ENCODE peak calls at places on chromosomes 2 and 18, in seven cellular contexts. G is lower leg skin, V is A549, E is fibroblast of villous mesenchyme, K is GM23338, R is astrocyte of the cerebellum, T is fibroblast of the aortic adventitia. B is an unnamed sample.
A peak's percentile ranks its signal among the peaks of the same experiment; 100 is the strongest.

GRCh38 chr18:24631238-24632025 is 171.0 kb downstream of the HRH4 start:
- DNase-seq in G (no peak), V (no peak), E (no peak), K (peak; percentile 45), R (no peak), T (no peak), B (no peak)

GRCh38 chr2:188515918-188516317 is 224.2 kb downstream of the GULP1 start:
- DNase-seq in G (no peak), V (no peak), E (no peak), K (no peak), R (no peak), T (no peak), B (no peak)

GRCh38 chr18:31538837-31539236 is 40.9 kb downstream of the DSG2 start:
- DNase-seq in G (no peak), V (no peak), E (no peak), K (no peak), R (no peak), T (no peak), B (no peak)

GRCh38 chr2:30903326-30903725 is 96.1 kb upstream of the CAPN13 start:
- DNase-seq in G (no peak), V (no peak), E (no peak), K (no peak), R (no peak), T (no peak), B (no peak)

GRCh38 chr2:146576301-146576700 is 1268.5 kb upstream of the ACVR2A start:
- DNase-seq in G (no peak), V (no peak), E (peak; percentile 50), K (no peak), R (no peak), T (no peak), B (no peak)

GRCh38 chr2:46704593-46704992 is 211.0 kb downstream of the MCFD2 start:
- DNase-seq in G (no peak), V (no peak), E (no peak), K (peak; percentile 88), R (no peak), T (no peak), B (no peak)

GRCh38 chr18:3118195-3119010 is 101.4 kb downstream of the MYOM1 start:
- DNase-seq in G (no peak), V (no peak), E (no peak), K (peak; percentile 67), R (no peak), T (no peak), B (no peak)

GRCh38 chr2:10514287-10514686 is 66.2 kb upstream of the ODC1 start:
- DNase-seq in G (no peak), V (no peak), E (no peak), K (no peak), R (no peak), T (no peak), B (no peak)

GRCh38 chr2:229268626-229269025 is 2.5 kb downstream of the PID1 start:
- DNase-seq in G (no peak), V (no peak), E (peak; percentile 60), K (no peak), R (no peak), T (peak; percentile 34), B (no peak)

DNA sequence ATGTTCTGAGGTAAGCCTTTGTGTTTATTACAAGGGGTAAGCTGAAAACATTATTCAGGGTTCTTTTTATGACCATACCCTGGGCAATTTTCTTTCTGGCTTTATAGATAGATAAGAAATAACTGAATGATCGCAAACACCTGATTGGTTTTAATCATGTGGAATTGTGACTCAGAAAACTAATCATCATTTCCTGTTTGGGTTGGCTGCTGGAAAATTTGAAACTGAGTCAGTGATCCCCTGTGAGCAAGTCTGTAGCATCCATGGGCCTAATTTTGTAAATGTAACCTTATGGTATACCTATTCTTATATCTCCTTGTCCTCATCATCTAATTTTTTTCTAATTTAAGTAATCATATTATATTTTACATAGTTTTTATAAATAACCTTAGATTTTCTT is 34.3 kb downstream of the CCDC68 start:
- DNase-seq in G (no peak), V (no peak), E (no peak), K (no peak), R (no peak), T (peak; percentile 24), B (peak; percentile 30)
- TF ChIP-seq CTCF in G (no peak), V (no peak), E (no peak), K (no peak), R (no peak), T (no peak), B (no peak)

DNA sequence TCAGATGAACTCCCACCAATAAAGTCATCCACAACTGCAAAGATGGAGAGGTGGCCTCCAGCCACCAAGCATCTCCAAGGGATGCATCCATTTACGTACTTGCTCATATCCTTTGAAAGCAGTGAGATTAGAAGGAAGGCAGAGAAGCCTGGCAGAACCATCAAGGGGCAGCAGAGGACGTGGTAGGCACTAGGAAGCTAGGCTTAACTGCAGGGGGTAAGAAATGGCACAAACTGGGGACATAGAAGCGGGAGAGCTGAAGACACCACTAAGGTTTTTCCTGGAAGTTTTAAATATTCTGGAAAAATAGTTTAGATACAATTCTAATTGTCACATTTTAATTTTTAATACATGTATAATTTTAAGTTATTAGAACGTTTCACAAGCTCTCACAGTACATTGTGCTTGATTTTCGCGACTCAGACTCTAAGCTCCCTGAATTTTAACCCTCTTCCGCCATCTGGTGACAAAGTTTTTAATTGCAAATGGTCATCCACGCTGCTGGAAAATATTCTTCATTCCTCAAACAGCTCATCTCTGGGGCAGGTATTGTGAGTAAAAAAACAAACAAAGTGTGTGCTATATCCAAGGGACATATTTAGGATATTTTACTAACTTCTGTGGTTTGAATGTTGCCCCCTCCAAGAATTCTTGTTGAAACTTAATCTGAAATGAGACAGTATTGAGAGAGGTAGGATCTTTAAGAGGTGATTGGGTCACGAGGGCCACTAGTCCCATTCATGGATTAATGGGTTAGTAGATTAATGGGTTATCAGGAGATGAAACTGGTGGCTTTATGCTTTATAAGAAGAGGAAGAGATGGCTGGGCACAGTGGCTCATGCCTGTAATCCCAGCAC is 1.6 kb upstream of the PSTPIP2 start:
- DNase-seq in G (peak; percentile 64), V (no peak), E (peak; percentile 67), K (peak; percentile 82), R (peak; percentile 51), T (peak; percentile 82), B (peak; percentile 74)
- H3K4me3 ChIP-seq in G (no peak overlapping the region), V (no peak overlapping the region), E (no peak overlapping the region), K (no peak overlapping the region), R (no peak overlapping the region), T (no peak overlapping the region), B (no peak overlapping the region)

GRCh38 chr2:136423516-136423996 is 305.6 kb upstream of the CXCR4 start:
- DNase-seq in G (peak; percentile 46), V (peak; percentile 43), E (peak; percentile 56), K (peak; percentile 93), R (peak; percentile 12), T (peak; percentile 59), B (peak; percentile 47)
- TF ChIP-seq CTCF in G (no peak), V (peak; percentile 78), E (peak; percentile 90), K (peak; percentile 86), R (peak; percentile 81), T (peak; percentile 84), B (peak; percentile 86)

DNA sequence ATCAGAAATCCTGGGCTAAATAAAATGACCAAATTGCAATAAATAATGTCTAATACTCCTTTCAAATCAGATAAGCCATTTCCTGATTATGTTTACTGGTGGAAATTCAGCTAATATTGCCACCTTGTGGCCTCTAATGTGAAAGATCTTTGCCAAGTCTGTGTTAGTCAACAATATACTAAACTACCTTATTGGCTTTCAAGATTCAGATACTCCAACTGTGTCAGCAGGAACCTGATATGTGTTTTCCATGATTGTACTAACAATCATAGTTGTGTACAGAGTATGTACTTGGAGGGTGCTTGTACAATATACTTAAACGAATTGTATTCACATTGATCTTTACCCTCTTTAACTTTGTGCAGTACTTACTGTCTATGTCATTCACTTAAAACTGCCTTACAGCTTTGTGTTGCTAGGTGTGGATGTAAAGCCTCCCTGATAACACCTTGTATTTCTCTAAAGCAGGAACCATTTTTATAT is 75.4 kb upstream of the C2orf15 start:
- DNase-seq in G (no peak), V (peak; percentile 13), E (peak; percentile 40), K (peak; percentile 62), R (peak; percentile 26), T (peak; percentile 59), B (peak; percentile 48)
- H3K4me3 ChIP-seq in G (no peak overlapping the region), V (no peak overlapping the region), E (no peak overlapping the region), K (no peak overlapping the region), R (no peak overlapping the region), T (no peak overlapping the region), B (no peak overlapping the region)